ENCODE peak calls at places on chromosomes 3 and 15, in eight cellular contexts. O is DMS79 treated with DMSO at 0.1 percent for 48 hours; U is GM06990; S is putamen; G is activated CD8-positive, alpha-beta memory T cell treated with anti-CD3 and anti-CD28 coated beads for 24 hours; P is bronchial epithelial cell; R is GOT3; Q is LNCaP clone FGC. W is an unnamed sample.

GRCh38 chr3:71438004-71438685 is 145.4 kb downstream of the FOXP1 start:
- DNase-seq in U (no peak), O (no peak), G (no peak), R (no peak), Q (no peak), S (no peak), P (no peak), W (no peak)

GRCh38 chr3:125072310-125072709 is 16.5 kb upstream of the HEG1 start:
- DNase-seq in O (no peak), S (no peak), P (no peak), U (no peak), Q (no peak), R (no peak), G (no peak), W (no peak)

GRCh38 chr15:28914483-28915023 is 28.8 kb downstream of the APBA2 start:
- DNase-seq in G (no peak), P (no peak), Q (no peak), S (no peak), U (no peak), O (no peak), R (no peak), W (no peak)

GRCh38 chr3:131775660-131776059 is 259.2 kb downstream of the CPNE4 start:
- DNase-seq in O (no peak), P (no peak), S (no peak), U (no peak), R (no peak), Q (no peak), G (no peak), W (no peak)

GRCh38 chr3:15428539-15428938 is 1.1 kb downstream of the EAF1 start:
- DNase-seq in Q (no peak), G (no peak), R (no peak), S (no peak), U (no peak), O (no peak), P (peak), W (no peak)

GRCh38 chr15:88498991-88499390 is 31.5 kb downstream of the MRPS11 start:
- DNase-seq in S (no peak), R (no peak), Q (no peak), U (no peak), O (peak), G (no peak), P (no peak), W (no peak)

GRCh38 chr15:90376789-90377188 is 11.3 kb upstream of the IQGAP1 start:
- DNase-seq in R (no peak), Q (no peak), G (peak), P (no peak), U (no peak), S (no peak), O (no peak), W (no peak)

GRCh38 chr3:134374791-134375541 is 719 bp upstream of the AMOTL2 start:
- DNase-seq in O (peak), U (no peak), R (no peak), P (peak), S (no peak), Q (peak), G (no peak), W (no peak)

GRCh38 chr3:58236527-58237237 is 910 bp upstream of the ABHD6 start:
- DNase-seq in U (no peak), S (no peak), R (no peak), P (no peak), G (no peak), Q (no peak), O (no peak), W (no peak)

GRCh38 chr3:139109271-139109670 is 64.6 kb upstream of the PRR23C start:
- DNase-seq in G (peak), O (no peak), R (no peak), P (no peak), Q (no peak), S (no peak), U (no peak), W (no peak)

GRCh38 chr3:111861396-111861795 is 2.3 kb downstream of the PHLDB2 start:
- DNase-seq in P (no peak), O (no peak), G (no peak), Q (no peak), S (no peak), U (no peak), R (no peak), W (no peak)

GRCh38 chr15:88874275-88874674 is 21.1 kb downstream of the HAPLN3 start:
- DNase-seq in U (no peak), P (no peak), S (no peak), R (no peak), G (no peak), O (no peak), Q (no peak), W (no peak)

GRCh38 chr3:14123308-14124222 is 1.1 kb downstream of the CHCHD4 start:
- DNase-seq in P (no peak), G (no peak), S (no peak), O (no peak), Q (no peak), R (no peak), U (no peak), W (no peak)

GRCh38 chr15:40161693-40162401 is 978 bp downstream of the BUB1B start:
- DNase-seq in P (no peak), G (no peak), R (no peak), Q (no peak), O (no peak), U (no peak), S (no peak), W (no peak)

GRCh38 chr15:34304613-34305012 is 33.0 kb downstream of the SLC12A6 start:
- DNase-seq in P (peak), R (no peak), G (no peak), Q (no peak), O (no peak), U (no peak), S (no peak), W (no peak)

GRCh38 chr15:60101416-60101815 is 97.3 kb downstream of the FOXB1 start:
- DNase-seq in P (no peak), Q (no peak), U (no peak), O (no peak), R (no peak), S (no peak), G (no peak), W (no peak)

GRCh38 chr3:126895178-126896066 is 87.5 kb upstream of the PLXNA1 start:
- DNase-seq in G (no peak), O (peak), U (no peak), Q (no peak), P (peak), R (no peak), S (peak), W (no peak)

GRCh38 chr15:61621865-61622264 is 392.8 kb upstream of the RORA start:
- DNase-seq in Q (no peak), U (no peak), O (no peak), G (no peak), S (no peak), P (no peak), R (no peak), W (no peak)

GRCh38 chr3:12286927-12287726 is 1.7 kb upstream of the PPARG start:
- DNase-seq in G (no peak), Q (no peak), P (no peak), O (no peak), U (no peak), S (no peak), R (no peak), W (peak)

GRCh38 chr3:186779204-186779603 is 4.2 kb upstream of the EIF4A2 start:
- DNase-seq in U (no peak), P (no peak), G (no peak), Q (no peak), O (no peak), S (no peak), R (no peak), W (no peak)